ENCODE peak calls at places on chromosomes 16 and 17, in seven cellular contexts. One of them, this sample, is unnamed.

GRCh38 chr17:56596741-56597494 is 3.4 kb downstream of the NOG start:
- DNase-seq in T-helper 1 cell: no peak
- DNase-seq in RCC 7860: peak; percentile 49
- DNase-seq in left ventricle myocardium superior: no peak
- DNase-seq in HTR-8/SVneo: peak; percentile 18
- DNase-seq in EL: no peak
- DNase-seq in astrocyte of the cerebellum: no peak
- DNase-seq in this sample: no peak

GRCh38 chr16:14275934-14276333 is 204.8 kb downstream of the MRTFB start:
- DNase-seq in astrocyte of the cerebellum: no peak
- DNase-seq in RCC 7860: no peak
- DNase-seq in T-helper 1 cell: no peak
- DNase-seq in left ventricle myocardium superior: no peak
- DNase-seq in EL: no peak
- DNase-seq in HTR-8/SVneo: no peak
- DNase-seq in this sample: no peak

GRCh38 chr17:76248013-76248782 is 7.9 kb upstream of the RNF157 start:
- DNase-seq in left ventricle myocardium superior: no peak
- DNase-seq in HTR-8/SVneo: no peak
- DNase-seq in RCC 7860: no peak
- DNase-seq in astrocyte of the cerebellum: no peak
- DNase-seq in T-helper 1 cell: no peak
- DNase-seq in EL: no peak
- DNase-seq in this sample: no peak

GRCh38 chr17:79534851-79535727 is 75.8 kb downstream of the RBFOX3 start:
- DNase-seq in HTR-8/SVneo: no peak
- DNase-seq in astrocyte of the cerebellum: no peak
- DNase-seq in left ventricle myocardium superior: no peak
- DNase-seq in RCC 7860: no peak
- DNase-seq in T-helper 1 cell: no peak
- DNase-seq in EL: no peak
- DNase-seq in this sample: no peak

GRCh38 chr17:79305376-79305775 is 230.8 kb downstream of the ENGASE start:
- DNase-seq in T-helper 1 cell: no peak
- DNase-seq in EL: no peak
- DNase-seq in left ventricle myocardium superior: no peak
- DNase-seq in HTR-8/SVneo: no peak
- DNase-seq in astrocyte of the cerebellum: no peak
- DNase-seq in RCC 7860: no peak
- DNase-seq in this sample: no peak

GRCh38 chr17:76585649-76586593 is at the start of gene ST6GALNAC2:
- DNase-seq in astrocyte of the cerebellum: no peak
- DNase-seq in EL: peak; percentile 66
- DNase-seq in RCC 7860: peak; percentile 41
- DNase-seq in left ventricle myocardium superior: peak; percentile 86
- DNase-seq in T-helper 1 cell: peak; percentile 56
- DNase-seq in HTR-8/SVneo: peak; percentile 79
- DNase-seq in this sample: peak; percentile 48

GRCh38 chr17:77206125-77206523 is 65.4 kb downstream of the SEC14L1 start:
- DNase-seq in left ventricle myocardium superior: no peak
- DNase-seq in HTR-8/SVneo: no peak
- DNase-seq in astrocyte of the cerebellum: no peak
- DNase-seq in RCC 7860: no peak
- DNase-seq in T-helper 1 cell: no peak
- DNase-seq in EL: no peak
- DNase-seq in this sample: no peak

GRCh38 chr17:42535400-42536047 is 517 bp upstream of the NAGLU start:
- DNase-seq in left ventricle myocardium superior: no peak
- DNase-seq in T-helper 1 cell: no peak
- DNase-seq in astrocyte of the cerebellum: no peak
- DNase-seq in HTR-8/SVneo: no peak
- DNase-seq in EL: no peak
- DNase-seq in RCC 7860: no peak
- DNase-seq in this sample: no peak

GRCh38 chr17:49132699-49133364 is at the start of gene B4GALNT2:
- DNase-seq in T-helper 1 cell: no peak
- DNase-seq in RCC 7860: no peak
- DNase-seq in EL: peak; percentile 41
- DNase-seq in astrocyte of the cerebellum: no peak
- DNase-seq in HTR-8/SVneo: no peak
- DNase-seq in left ventricle myocardium superior: no peak
- DNase-seq in this sample: peak; percentile 42

GRCh38 chr16:82567203-82567602 is 59.6 kb upstream of the CDH13 start:
- DNase-seq in RCC 7860: no peak
- DNase-seq in EL: no peak
- DNase-seq in astrocyte of the cerebellum: no peak
- DNase-seq in HTR-8/SVneo: no peak
- DNase-seq in left ventricle myocardium superior: no peak
- DNase-seq in T-helper 1 cell: no peak
- DNase-seq in this sample: no peak

GRCh38 chr17:18026408-18026776 is 12.6 kb downstream of the ATPAF2 start:
- DNase-seq in left ventricle myocardium superior: peak; percentile 68
- DNase-seq in astrocyte of the cerebellum: peak; percentile 50
- DNase-seq in RCC 7860: no peak
- DNase-seq in T-helper 1 cell: peak; percentile 21
- DNase-seq in HTR-8/SVneo: no peak
- DNase-seq in EL: peak; percentile 85
- DNase-seq in this sample: no peak

GRCh38 chr17:38958326-38958725 is 8.9 kb downstream of the FBXO47 start:
- DNase-seq in RCC 7860: no peak
- DNase-seq in HTR-8/SVneo: peak; percentile 60
- DNase-seq in EL: peak; percentile 57
- DNase-seq in T-helper 1 cell: no peak
- DNase-seq in left ventricle myocardium superior: no peak
- DNase-seq in astrocyte of the cerebellum: no peak
- DNase-seq in this sample: peak; percentile 14

GRCh38 chr17:50721194-50722010 is 2.0 kb downstream of the LUC7L3 start:
- DNase-seq in left ventricle myocardium superior: no peak
- DNase-seq in RCC 7860: no peak
- DNase-seq in astrocyte of the cerebellum: no peak
- DNase-seq in EL: no peak
- DNase-seq in T-helper 1 cell: peak; percentile 23
- DNase-seq in HTR-8/SVneo: no peak
- DNase-seq in this sample: no peak

GRCh38 chr17:16255481-16255901 is 38.5 kb downstream of the PIGL start:
- DNase-seq in EL: no peak
- DNase-seq in left ventricle myocardium superior: peak; percentile 69
- DNase-seq in RCC 7860: no peak
- DNase-seq in HTR-8/SVneo: no peak
- DNase-seq in T-helper 1 cell: no peak
- DNase-seq in astrocyte of the cerebellum: peak; percentile 49
- DNase-seq in this sample: peak; percentile 15

GRCh38 chr17:63552211-63552610 is 1.9 kb downstream of the DCAF7 start:
- DNase-seq in astrocyte of the cerebellum: no peak
- DNase-seq in RCC 7860: no peak
- DNase-seq in T-helper 1 cell: no peak
- DNase-seq in HTR-8/SVneo: no peak
- DNase-seq in EL: peak; percentile 19
- DNase-seq in left ventricle myocardium superior: no peak
- DNase-seq in this sample: no peak

GRCh38 chr16:46911038-46911437 is 26.9 kb downstream of the GPT2 start:
- DNase-seq in T-helper 1 cell: peak; percentile 8
- DNase-seq in HTR-8/SVneo: no peak
- DNase-seq in EL: no peak
- DNase-seq in left ventricle myocardium superior: no peak
- DNase-seq in RCC 7860: no peak
- DNase-seq in astrocyte of the cerebellum: no peak
- DNase-seq in this sample: no peak

GRCh38 chr16:23836078-23836403 is 258 bp downstream of the PRKCB start:
- DNase-seq in T-helper 1 cell: no peak
- DNase-seq in RCC 7860: no peak
- DNase-seq in astrocyte of the cerebellum: no peak
- DNase-seq in EL: no peak
- DNase-seq in HTR-8/SVneo: no peak
- DNase-seq in left ventricle myocardium superior: no peak
- DNase-seq in this sample: no peak

GRCh38 chr16:445566-445965 is 20.1 kb downstream of the RAB11FIP3 start:
- DNase-seq in HTR-8/SVneo: no peak
- DNase-seq in astrocyte of the cerebellum: no peak
- DNase-seq in T-helper 1 cell: no peak
- DNase-seq in EL: no peak
- DNase-seq in RCC 7860: no peak
- DNase-seq in left ventricle myocardium superior: no peak
- DNase-seq in this sample: no peak

GRCh38 chr17:4474093-4474492 is 24.6 kb upstream of the SPNS2 start:
- DNase-seq in HTR-8/SVneo: no peak
- DNase-seq in T-helper 1 cell: no peak
- DNase-seq in RCC 7860: no peak
- DNase-seq in astrocyte of the cerebellum: no peak
- DNase-seq in EL: no peak
- DNase-seq in left ventricle myocardium superior: peak; percentile 86
- DNase-seq in this sample: no peak

GRCh38 chr17:17763734-17764133 is 73.1 kb downstream of the SREBF1 start:
- DNase-seq in T-helper 1 cell: no peak
- DNase-seq in HTR-8/SVneo: no peak
- DNase-seq in RCC 7860: no peak
- DNase-seq in astrocyte of the cerebellum: no peak
- DNase-seq in EL: no peak
- DNase-seq in left ventricle myocardium superior: no peak
- DNase-seq in this sample: no peak

GRCh38 chr17:58381124-58381838 is 29.3 kb upstream of the SUPT4H1 start:
- DNase-seq in HTR-8/SVneo: no peak
- DNase-seq in left ventricle myocardium superior: no peak
- DNase-seq in astrocyte of the cerebellum: peak; percentile 27
- DNase-seq in RCC 7860: no peak
- DNase-seq in T-helper 1 cell: no peak
- DNase-seq in EL: no peak
- DNase-seq in this sample: no peak

GRCh38 chr17:31811021-31811565 is 48.0 kb downstream of the COPRS start:
- DNase-seq in astrocyte of the cerebellum: no peak
- DNase-seq in RCC 7860: no peak
- DNase-seq in HTR-8/SVneo: no peak
- DNase-seq in left ventricle myocardium superior: no peak
- DNase-seq in EL: no peak
- DNase-seq in T-helper 1 cell: no peak
- DNase-seq in this sample: no peak

GRCh38 chr17:41631025-41631889 is 6.9 kb upstream of the KRT17 start:
- DNase-seq in left ventricle myocardium superior: no peak
- DNase-seq in EL: no peak
- DNase-seq in astrocyte of the cerebellum: no peak
- DNase-seq in T-helper 1 cell: no peak
- DNase-seq in RCC 7860: no peak
- DNase-seq in HTR-8/SVneo: no peak
- DNase-seq in this sample: no peak

GRCh38 chr16:59385953-59386352 is 651.8 kb upstream of the GOT2 start:
- DNase-seq in EL: peak; percentile 94
- DNase-seq in HTR-8/SVneo: peak; percentile 17
- DNase-seq in T-helper 1 cell: no peak
- DNase-seq in RCC 7860: no peak
- DNase-seq in astrocyte of the cerebellum: peak; percentile 87
- DNase-seq in left ventricle myocardium superior: no peak
- DNase-seq in this sample: no peak

GRCh38 chr16:86809458-86809955 is 231.2 kb downstream of the FOXL1 start:
- DNase-seq in RCC 7860: peak; percentile 98
- DNase-seq in left ventricle myocardium superior: no peak
- DNase-seq in HTR-8/SVneo: peak; percentile 57
- DNase-seq in T-helper 1 cell: no peak
- DNase-seq in astrocyte of the cerebellum: peak; percentile 94
- DNase-seq in EL: peak; percentile 93
- DNase-seq in this sample: peak; percentile 94

GRCh38 chr16:84048306-84048705 is 5.7 kb upstream of the SLC38A8 start:
- DNase-seq in RCC 7860: no peak
- DNase-seq in astrocyte of the cerebellum: no peak
- DNase-seq in EL: no peak
- DNase-seq in HTR-8/SVneo: no peak
- DNase-seq in T-helper 1 cell: no peak
- DNase-seq in left ventricle myocardium superior: no peak
- DNase-seq in this sample: no peak

GRCh38 chr17:18250259-18250658 is 8.3 kb downstream of the FLII start:
- DNase-seq in EL: no peak
- DNase-seq in T-helper 1 cell: no peak
- DNase-seq in astrocyte of the cerebellum: no peak
- DNase-seq in HTR-8/SVneo: no peak
- DNase-seq in left ventricle myocardium superior: no peak
- DNase-seq in RCC 7860: no peak
- DNase-seq in this sample: no peak

GRCh38 chr17:74271902-74272563 is 2.0 kb upstream of the DNAI2 start:
- DNase-seq in RCC 7860: no peak
- DNase-seq in EL: no peak
- DNase-seq in HTR-8/SVneo: no peak
- DNase-seq in left ventricle myocardium superior: peak; percentile 68
- DNase-seq in astrocyte of the cerebellum: no peak
- DNase-seq in T-helper 1 cell: no peak
- DNase-seq in this sample: no peak

GRCh38 chr17:12047977-12048376 is 27.3 kb downstream of the MAP2K4 start:
- DNase-seq in T-helper 1 cell: no peak
- DNase-seq in RCC 7860: peak; percentile 16
- DNase-seq in astrocyte of the cerebellum: no peak
- DNase-seq in left ventricle myocardium superior: no peak
- DNase-seq in EL: peak; percentile 37
- DNase-seq in HTR-8/SVneo: no peak
- DNase-seq in this sample: no peak

GRCh38 chr17:82650723-82651122 is 2.5 kb upstream of the WDR45B start:
- DNase-seq in T-helper 1 cell: no peak
- DNase-seq in EL: no peak
- DNase-seq in HTR-8/SVneo: no peak
- DNase-seq in astrocyte of the cerebellum: no peak
- DNase-seq in RCC 7860: no peak
- DNase-seq in left ventricle myocardium superior: no peak
- DNase-seq in this sample: no peak

GRCh38 chr16:27198451-27199234 is 4.7 kb upstream of the KDM8 start:
- DNase-seq in astrocyte of the cerebellum: no peak
- DNase-seq in EL: no peak
- DNase-seq in HTR-8/SVneo: no peak
- DNase-seq in T-helper 1 cell: no peak
- DNase-seq in left ventricle myocardium superior: no peak
- DNase-seq in RCC 7860: no peak
- DNase-seq in this sample: no peak

GRCh38 chr17:82752371-82753200 is 721 bp downstream of the TBCD start:
- DNase-seq in astrocyte of the cerebellum: no peak
- DNase-seq in T-helper 1 cell: peak; percentile 14
- DNase-seq in HTR-8/SVneo: no peak
- DNase-seq in EL: peak; percentile 39
- DNase-seq in left ventricle myocardium superior: peak; percentile 62
- DNase-seq in RCC 7860: no peak
- DNase-seq in this sample: peak; percentile 63

GRCh38 chr16:70430667-70431536 is 8.0 kb downstream of the ST3GAL2 start:
- DNase-seq in HTR-8/SVneo: no peak
- DNase-seq in T-helper 1 cell: peak; percentile 42
- DNase-seq in astrocyte of the cerebellum: no peak
- DNase-seq in EL: no peak
- DNase-seq in RCC 7860: peak; percentile 39
- DNase-seq in left ventricle myocardium superior: no peak
- DNase-seq in this sample: no peak

GRCh38 chr16:11627822-11628457 is 40.3 kb upstream of the SNN start:
- DNase-seq in T-helper 1 cell: no peak
- DNase-seq in EL: peak; percentile 86
- DNase-seq in astrocyte of the cerebellum: no peak
- DNase-seq in HTR-8/SVneo: peak; percentile 49
- DNase-seq in RCC 7860: peak; percentile 93
- DNase-seq in left ventricle myocardium superior: no peak
- DNase-seq in this sample: peak; percentile 87

GRCh38 chr17:72598705-72599104 is 477.9 kb downstream of the SOX9 start:
- DNase-seq in astrocyte of the cerebellum: no peak
- DNase-seq in HTR-8/SVneo: no peak
- DNase-seq in T-helper 1 cell: no peak
- DNase-seq in left ventricle myocardium superior: no peak
- DNase-seq in EL: no peak
- DNase-seq in RCC 7860: no peak
- DNase-seq in this sample: no peak

GRCh38 chr17:74307984-74308773 is 17.8 kb upstream of the KIF19 start:
- DNase-seq in EL: no peak
- DNase-seq in astrocyte of the cerebellum: no peak
- DNase-seq in HTR-8/SVneo: no peak
- DNase-seq in RCC 7860: no peak
- DNase-seq in left ventricle myocardium superior: peak; percentile 82
- DNase-seq in T-helper 1 cell: no peak
- DNase-seq in this sample: no peak

GRCh38 chr17:49223517-49224197 is 6.9 kb downstream of the PHOSPHO1 start:
- DNase-seq in EL: peak; percentile 43
- DNase-seq in left ventricle myocardium superior: peak; percentile 78
- DNase-seq in HTR-8/SVneo: peak; percentile 86
- DNase-seq in astrocyte of the cerebellum: no peak
- DNase-seq in RCC 7860: no peak
- DNase-seq in T-helper 1 cell: peak; percentile 44
- DNase-seq in this sample: peak; percentile 80

This sample was measured in hepatic stellate cell.